ENCODE peak calls at places on chromosomes 11 and 22, in nine cellular contexts. T is fibroblast of lung; C is bronchial epithelial cell; J is heart left ventricle; M is CD4-positive, alpha-beta T cell; H is HFF-Myc; X is chondrocyte; Q is MM.1S; U is fibroblast of the aortic adventitia. D is an unnamed sample.

GRCh38 chr11:33773399-33774355 is 643 bp downstream of the FBXO3 start:
- DNase-seq in U (peak), Q (peak), X (no peak), M (peak), T (no peak), H (no peak), J (no peak), C (peak), D (peak)

GRCh38 chr11:129109701-129110100 is 82.4 kb downstream of the ARHGAP32 start:
- DNase-seq in J (no peak), X (no peak), H (no peak), U (no peak), Q (no peak), T (no peak), C (no peak), M (no peak), D (no peak)

GRCh38 chr11:111283945-111284481 is 14.3 kb upstream of the POU2AF3 start:
- DNase-seq in M (no peak), T (no peak), U (no peak), X (no peak), H (peak), C (no peak), J (peak), Q (no peak), D (no peak)

GRCh38 chr22:38135133-38135706 is 24.7 kb upstream of the BAIAP2L2 start:
- DNase-seq in X (no peak), C (peak), U (peak), H (peak), M (no peak), J (no peak), T (peak), Q (no peak), D (no peak)

GRCh38 chr11:9982127-9982795 is 311.8 kb downstream of the SBF2 start:
- DNase-seq in M (no peak), C (peak), X (no peak), U (no peak), J (no peak), Q (no peak), H (no peak), T (no peak), D (no peak)

GRCh38 chr22:23831261-23831660 is 7.5 kb downstream of the DERL3 start:
- DNase-seq in C (no peak), T (no peak), J (no peak), U (no peak), X (peak), M (no peak), Q (no peak), H (no peak), D (no peak)

GRCh38 chr11:32108576-32108975 is 17.7 kb downstream of the RCN1 start:
- DNase-seq in U (no peak), C (no peak), M (no peak), T (no peak), H (no peak), Q (no peak), X (no peak), J (no peak), D (no peak)

GRCh38 chr11:31687861-31688260 is 123.3 kb downstream of the PAX6 start:
- DNase-seq in J (no peak), H (no peak), M (no peak), U (no peak), X (no peak), Q (no peak), C (no peak), T (no peak), D (no peak)

GRCh38 chr11:121466063-121466794 is 13.5 kb upstream of the SORL1-AS1 start:
- DNase-seq in H (peak), M (no peak), T (peak), Q (no peak), C (peak), U (peak), X (no peak), J (peak), D (no peak)

GRCh38 chr11:95346207-95346718 is 115.3 kb upstream of the SESN3 start:
- DNase-seq in Q (no peak), M (no peak), X (no peak), T (no peak), J (no peak), H (no peak), U (no peak), C (no peak), D (no peak)

GRCh38 chr22:48644997-48645396 is 1182.7 kb downstream of the BRD1 start:
- DNase-seq in X (no peak), U (no peak), M (no peak), J (no peak), C (no peak), Q (no peak), T (no peak), H (no peak), D (no peak)

GRCh38 chr11:48087974-48088681 is 107.8 kb downstream of the PTPRJ start:
- DNase-seq in U (no peak), C (no peak), X (no peak), Q (no peak), M (no peak), H (no peak), T (no peak), J (peak), D (no peak)

GRCh38 chr11:83456075-83456474 is 169.9 kb upstream of the CCDC90B start:
- DNase-seq in T (no peak), Q (no peak), H (no peak), J (no peak), X (peak), U (no peak), C (no peak), M (no peak), D (no peak)

GRCh38 chr11:92340839-92341238 is 116.2 kb downstream of the FAT3 start:
- DNase-seq in T (peak), U (peak), X (no peak), H (peak), M (no peak), Q (no peak), J (no peak), C (peak), D (no peak)

DNA sequence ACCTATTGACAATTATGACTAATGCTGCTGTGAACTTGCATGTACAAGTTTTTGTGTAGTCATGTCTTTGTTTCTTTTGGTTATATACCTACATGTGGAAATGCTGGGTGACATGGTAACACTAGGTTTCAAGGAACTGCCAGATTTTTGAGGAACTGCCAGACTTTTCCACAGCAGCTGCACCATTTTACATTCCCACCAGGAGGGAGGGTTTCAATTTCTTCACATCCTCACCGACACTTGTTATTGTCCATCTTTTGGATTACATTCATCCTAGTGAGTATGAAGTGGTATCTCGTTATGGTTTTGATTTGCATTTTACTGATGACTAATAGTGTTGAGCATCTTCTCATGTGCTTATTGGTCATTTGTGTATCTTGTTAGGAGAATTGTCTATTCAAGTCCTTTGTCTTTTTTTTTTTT is 13.3 kb downstream of the CLDN5 start:
- DNase-seq in T (no peak), U (no peak), M (no peak), X (no peak), C (peak), Q (no peak), J (no peak), H (no peak), D (no peak)
- TF ChIP-seq CTCF in T (no peak), U (no peak), M (no peak), X (no peak), C (no peak), Q (no peak), J (no peak), H (no peak), D (no peak)

DNA sequence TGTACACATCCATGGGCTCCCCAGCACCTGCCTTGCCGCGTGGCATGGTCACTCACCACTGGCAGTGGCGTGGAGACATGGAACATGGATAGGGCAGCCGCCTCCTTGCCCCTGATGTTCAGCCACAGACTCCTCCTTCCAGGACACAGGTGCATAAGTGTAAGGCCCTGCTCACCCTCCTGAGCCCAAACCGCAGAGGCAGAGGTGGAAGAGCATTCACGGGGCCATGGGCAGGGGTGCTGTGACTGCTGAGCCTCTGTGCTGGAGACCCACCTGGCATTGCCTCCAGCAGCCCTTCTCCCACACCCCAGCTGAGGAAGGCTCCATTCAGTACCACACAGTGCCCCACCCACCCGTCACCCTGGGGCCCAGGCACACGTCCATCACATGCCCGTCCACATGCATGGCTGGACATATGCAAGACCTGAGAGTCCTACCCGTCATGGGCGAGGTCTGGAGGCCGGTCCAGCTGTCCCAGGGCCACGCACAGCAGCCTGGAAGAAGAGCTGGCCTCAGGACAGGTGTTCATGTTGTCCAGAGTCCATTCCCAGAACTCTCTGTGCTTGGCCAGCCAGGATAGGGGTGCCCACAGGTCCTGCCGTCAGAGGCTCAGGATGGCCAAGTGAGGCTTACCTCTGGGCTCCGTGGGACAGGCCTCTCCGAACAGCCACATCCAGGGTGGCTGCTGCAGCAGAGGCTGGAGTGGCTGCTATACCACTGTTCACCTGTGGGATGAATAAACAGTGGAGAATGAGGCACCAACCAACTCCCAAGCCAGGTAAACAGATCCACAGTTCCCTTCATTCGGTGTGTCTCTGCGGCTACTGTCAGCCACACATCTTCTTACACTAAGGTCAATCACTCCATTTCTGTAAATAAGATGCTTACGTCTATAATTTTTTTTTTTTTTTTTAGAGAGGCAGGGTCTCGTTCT is 1.7 kb upstream of the TUBGCP6 start:
- DNase-seq in M (no peak), T (no peak), C (no peak), Q (no peak), J (no peak), U (no peak), X (no peak), H (no peak), D (no peak)
- TF ChIP-seq CTCF in M (no peak), T (no peak), C (peak), Q (peak), J (no peak), U (no peak), X (peak), H (no peak), D (no peak)

GRCh38 chr22:31106001-31106571 is 1.3 kb downstream of the SELENOM start:
- DNase-seq in Q (no peak), H (no peak), X (no peak), C (no peak), M (no peak), J (no peak), T (no peak), U (no peak), D (no peak)

GRCh38 chr22:31105282-31105929 is 2.0 kb downstream of the SELENOM start:
- DNase-seq in U (no peak), M (no peak), X (no peak), T (no peak), C (no peak), J (no peak), Q (no peak), H (no peak), D (no peak)

GRCh38 chr22:31103899-31104694 is 3.3 kb downstream of the SELENOM start:
- DNase-seq in C (no peak), M (no peak), H (no peak), U (no peak), J (peak), T (no peak), X (no peak), Q (no peak), D (no peak)

GRCh38 chr22:31103111-31103510 is 4.3 kb downstream of the SELENOM start:
- DNase-seq in T (no peak), J (no peak), Q (no peak), C (no peak), H (no peak), M (no peak), U (no peak), X (no peak), D (no peak)

GRCh38 chr22:31104869-31105268 is 2.5 kb downstream of the SELENOM start:
- DNase-seq in T (no peak), Q (no peak), C (no peak), X (no peak), J (peak), U (no peak), H (no peak), M (no peak), D (no peak)
- TF ChIP-seq CTCF in T (peak), Q (no peak), C (peak), X (peak), J (no peak), U (no peak), H (peak), M (no peak), D (peak)

GRCh38 chr11:29224739-29225384 is 792.0 kb downstream of the KCNA4 start:
- DNase-seq in U (no peak), T (no peak), J (no peak), C (no peak), M (no peak), X (no peak), Q (no peak), H (no peak), D (no peak)
- TF ChIP-seq CTCF in U (no peak), T (no peak), J (no peak), C (no peak), M (no peak), X (no peak), Q (no peak), H (no peak), D (no peak)

GRCh38 chr22:11066458-11067285 is 4461.3 kb upstream of the OR11H1 start:
- DNase-seq in Q (no peak), T (no peak), U (no peak), C (no peak), J (no peak), X (no peak), M (no peak), H (no peak), D (peak)
- TF ChIP-seq CTCF in Q (no peak), T (no peak), U (no peak), C (no peak), J (no peak), X (no peak), M (no peak), H (no peak), D (no peak)

GRCh38 chr11:101759771-101760450 is 154.9 kb upstream of the CEP126 start:
- DNase-seq in C (peak), T (peak), Q (no peak), H (no peak), X (no peak), M (no peak), J (no peak), U (no peak), D (no peak)
- TF ChIP-seq CTCF in C (no peak), T (peak), Q (no peak), H (peak), X (peak), M (no peak), J (no peak), U (no peak), D (no peak)

D was measured in GM13976.